ENCODE peak calls at places on chromosomes 16 and 17, in six cellular contexts. Q is pancreas; Y is cardiac muscle cell; D is PC-9; M is CD8-positive, alpha-beta T cell; W is thoracic aorta. N is an unnamed sample.

GRCh38 chr17:7903154-7904103 is 12.7 kb downstream of the RNF227 start:
- DNase-seq in Q (no peak), Y (no peak), D (no peak), M (no peak), W (no peak), N (no peak)

GRCh38 chr17:18028114-18028513 is 10.9 kb downstream of the ATPAF2 start:
- DNase-seq in Q (no peak), Y (no peak), D (no peak), M (no peak), W (no peak), N (no peak)

GRCh38 chr16:84421081-84421937 is 53.0 kb downstream of the ATP2C2 start:
- DNase-seq in Q (no peak), Y (no peak), D (no peak), M (no peak), W (no peak), N (no peak)

GRCh38 chr16:67264277-67264676 is 15.1 kb upstream of the PLEKHG4 start:
- DNase-seq in Q (no peak), Y (no peak), D (no peak), M (no peak), W (no peak), N (no peak)

GRCh38 chr17:4951486-4951885 is 567 bp downstream of the ENO3 start:
- DNase-seq in Q (no peak), Y (no peak), D (no peak), M (no peak), W (no peak), N (no peak)

GRCh38 chr17:1972429-1973160 is 52.5 kb downstream of the RTN4RL1 start:
- DNase-seq in Q (no peak), Y (peak; percentile 35), D (no peak), M (no peak), W (no peak), N (no peak)

GRCh38 chr16:53053967-53054669 is 673 bp upstream of the CHD9 start:
- DNase-seq in Q (peak; percentile 55), Y (peak; percentile 62), D (no peak), M (no peak), W (no peak), N (peak; percentile 72)

GRCh38 chr17:80323982-80324381 is 63.3 kb downstream of the RNF213 start:
- DNase-seq in Q (no peak), Y (no peak), D (no peak), M (no peak), W (no peak), N (no peak)

GRCh38 chr16:1773703-1774455 is 945 bp upstream of the MRPS34 start:
- DNase-seq in Q (peak; percentile 69), Y (peak; percentile 49), D (peak; percentile 66), M (no peak), W (no peak), N (no peak)

GRCh38 chr16:28108590-28109247 is 45.2 kb upstream of the GSG1L start:
- DNase-seq in Q (no peak), Y (no peak), D (no peak), M (no peak), W (no peak), N (no peak)

GRCh38 chr17:4001048-4001590 is 36.9 kb upstream of the ATP2A3 start:
- DNase-seq in Q (no peak), Y (peak; percentile 50), D (no peak), M (no peak), W (no peak), N (no peak)

GRCh38 chr16:70735141-70735979 is 49.5 kb upstream of the MTSS2 start:
- DNase-seq in Q (no peak), Y (peak; percentile 67), D (no peak), M (no peak), W (no peak), N (peak; percentile 54)

GRCh38 chr17:13931752-13932477 is 137.4 kb upstream of the COX10 start:
- DNase-seq in Q (no peak), Y (peak; percentile 74), D (no peak), M (no peak), W (no peak), N (peak; percentile 55)

GRCh38 chr17:16878547-16879100 is 93.3 kb downstream of the TNFRSF13B start:
- DNase-seq in Q (no peak), Y (no peak), D (no peak), M (no peak), W (no peak), N (no peak)

GRCh38 chr16:88941933-88942909 is 34.8 kb downstream of the CBFA2T3 start:
- DNase-seq in Q (peak; percentile 54), Y (peak; percentile 25), D (no peak), M (peak; percentile 29), W (no peak), N (no peak)

GRCh38 chr16:6725634-6726331 is 606.9 kb upstream of the RBFOX1 start:
- DNase-seq in Q (no peak), Y (no peak), D (no peak), M (no peak), W (no peak), N (no peak)

GRCh38 chr16:64417711-64418227 is 704.1 kb downstream of the CDH11 start:
- DNase-seq in Q (no peak), Y (peak; percentile 71), D (no peak), M (no peak), W (no peak), N (no peak)

GRCh38 chr17:67931227-67931626 is 65.0 kb downstream of the C17orf58 start:
- DNase-seq in Q (no peak), Y (peak; percentile 14), D (no peak), M (no peak), W (no peak), N (no peak)

GRCh38 chr17:1940810-1941185 is 84.3 kb downstream of the RTN4RL1 start:
- DNase-seq in Q (no peak), Y (no peak), D (no peak), M (no peak), W (no peak), N (no peak)

GRCh38 chr16:57797526-57798266 is 4.6 kb downstream of the KIFC3 start:
- DNase-seq in Q (peak; percentile 88), Y (no peak), D (peak; percentile 91), M (no peak), W (no peak), N (no peak)

GRCh38 chr16:86060381-86061317 is 161.7 kb downstream of the IRF8 start:
- DNase-seq in Q (no peak), Y (no peak), D (no peak), M (no peak), W (no peak), N (no peak)

GRCh38 chr17:45020354-45021138 is 30.9 kb downstream of the DCAKD start:
- DNase-seq in Q (peak; percentile 39), Y (peak; percentile 66), D (no peak), M (no peak), W (no peak), N (no peak)

GRCh38 chr17:73307130-73307529 is 4.7 kb downstream of the CDC42EP4 start:
- DNase-seq in Q (peak; percentile 70), Y (no peak), D (no peak), M (no peak), W (no peak), N (no peak)

GRCh38 chr17:74042744-74043486 is 160.6 kb upstream of the RPL38 start:
- DNase-seq in Q (no peak), Y (peak; percentile 60), D (peak; percentile 70), M (no peak), W (peak; percentile 52), N (peak; percentile 54)

GRCh38 chr17:38628441-38628840 is 22.7 kb upstream of the SRCIN1 start:
- DNase-seq in Q (no peak), Y (peak; percentile 16), D (peak; percentile 51), M (no peak), W (no peak), N (no peak)

GRCh38 chr17:73196500-73196899 is 3.6 kb downstream of the COG1 start:
- DNase-seq in Q (peak; percentile 64), Y (peak; percentile 56), D (no peak), M (no peak), W (no peak), N (no peak)

GRCh38 chr17:4480929-4481898 is 17.5 kb upstream of the SPNS2 start:
- DNase-seq in Q (no peak), Y (no peak), D (no peak), M (peak; percentile 40), W (no peak), N (no peak)

GRCh38 chr16:66905633-66906539 is 12.8 kb downstream of the CDH16 start:
- DNase-seq in Q (peak; percentile 55), Y (no peak), D (no peak), M (no peak), W (no peak), N (no peak)

GRCh38 chr16:47719713-47720112 is 258.6 kb downstream of the PHKB start:
- DNase-seq in Q (no peak), Y (no peak), D (no peak), M (no peak), W (no peak), N (no peak)
- H3K4me3 ChIP-seq in Q (no peak overlapping the region), Y (no peak overlapping the region), D (no peak overlapping the region), M (no peak overlapping the region), W (no peak overlapping the region), N (no peak overlapping the region)

GRCh38 chr17:27463235-27463677 is 7.0 kb downstream of the KSR1 start:
- DNase-seq in Q (no peak), Y (no peak), D (no peak), M (no peak), W (no peak), N (no peak)
- TF ChIP-seq CTCF in Q (no peak), Y (no peak), D (no peak), M (no peak), W (no peak), N (no peak)

GRCh38 chr17:50864747-50865059 is 1.5 kb downstream of the TOB1 start:
- DNase-seq in Q (no peak), Y (no peak), D (no peak), M (no peak), W (no peak), N (no peak)
- H3K27ac ChIP-seq in Q (peak overlapping the region; percentile 100), Y (peak overlapping the region; percentile 97), D (peak overlapping the region; percentile 64), M (peak overlapping the region; percentile 89), W (peak overlapping the region; percentile 96), N (peak overlapping the region; percentile 99)

GRCh38 chr17:77432791-77433190 is 292.0 kb downstream of the SEC14L1 start:
- DNase-seq in Q (no peak), Y (no peak), D (no peak), M (no peak), W (no peak), N (no peak)
- H3K4me3 ChIP-seq in Q (no peak overlapping the region), Y (no peak overlapping the region), D (no peak overlapping the region), M (peak overlapping the region; percentile 70), W (no peak overlapping the region), N (no peak overlapping the region)

N was measured in tibial artery.